ENCODE peak calls at places on chromosome 20, in ten cellular contexts. N is stimulated activated CD4-positive, alpha-beta T cell treated with anti-CD3 and anti-CD28 coated beads, Interleukin-4, amount 100 ng/mL, for 24 hours; S is endothelial cell of umbilical vein; P is IMR-90; Y is GM19239; M is kidney tubule cell; G is stomach; D is putamen; E is coronary artery; F is MG63. W is an unnamed sample.

GRCh38 chr20:49657118-49657901 is 56.4 kb downstream of the B4GALT5 start:
- DNase-seq in N (no peak), S (no peak), P (peak; percentile 84), Y (no peak), M (peak; percentile 31), G (no peak), D (no peak), E (no peak), F (no peak), W (no peak)

GRCh38 chr20:62557425-62557824 is 81.6 kb upstream of the GATA5 start:
- DNase-seq in N (no peak), S (no peak), P (no peak), Y (no peak), M (peak; percentile 48), G (no peak), D (no peak), E (no peak), F (peak; percentile 34), W (no peak)

GRCh38 chr20:62022575-62023139 is 43.0 kb downstream of the TAF4 start:
- DNase-seq in N (no peak), S (no peak), P (no peak), Y (no peak), M (no peak), G (no peak), D (no peak), E (no peak), F (no peak), W (no peak)

GRCh38 chr20:34771680-34772081 is 53.8 kb downstream of the NCOA6 start:
- DNase-seq in N (no peak), S (no peak), P (no peak), Y (no peak), M (no peak), G (no peak), D (no peak), E (no peak), F (no peak), W (no peak)

GRCh38 chr20:1001116-1001515 is 995 bp downstream of the RSPO4 start:
- DNase-seq in N (no peak), S (no peak), P (no peak), Y (no peak), M (no peak), G (no peak), D (no peak), E (no peak), F (no peak), W (no peak)

GRCh38 chr20:20373046-20373706 is 5.3 kb downstream of the INSM1 start:
- DNase-seq in N (no peak), S (no peak), P (peak; percentile 26), Y (no peak), M (no peak), G (no peak), D (peak; percentile 52), E (no peak), F (peak; percentile 41), W (no peak)

GRCh38 chr20:43746344-43747137 is 19.7 kb upstream of the GTSF1L start:
- DNase-seq in N (no peak), S (no peak), P (no peak), Y (no peak), M (no peak), G (no peak), D (no peak), E (no peak), F (no peak), W (no peak)

GRCh38 chr20:51315390-51315789 is 227.1 kb downstream of the NFATC2 start:
- DNase-seq in N (no peak), S (no peak), P (no peak), Y (no peak), M (no peak), G (no peak), D (no peak), E (no peak), F (peak; percentile 22), W (no peak)

GRCh38 chr20:5090191-5090590 is 29.6 kb downstream of the PCNA start:
- DNase-seq in N (no peak), S (peak; percentile 44), P (no peak), Y (no peak), M (no peak), G (no peak), D (peak; percentile 29), E (no peak), F (no peak), W (no peak)

GRCh38 chr20:48649868-48650267 is 177.9 kb downstream of the PREX1 start:
- DNase-seq in N (no peak), S (no peak), P (no peak), Y (no peak), M (no peak), G (no peak), D (no peak), E (no peak), F (no peak), W (no peak)

GRCh38 chr20:25058051-25058796 is at the start of gene ACSS1:
- DNase-seq in N (peak; percentile 68), S (peak; percentile 31), P (peak; percentile 31), Y (peak; percentile 85), M (peak; percentile 40), G (peak; percentile 70), D (no peak), E (peak; percentile 84), F (no peak), W (peak; percentile 61)

GRCh38 chr20:7579888-7580287 is 360.4 kb downstream of the HAO1 start:
- DNase-seq in N (no peak), S (no peak), P (no peak), Y (no peak), M (peak; percentile 55), G (no peak), D (no peak), E (no peak), F (no peak), W (no peak)

GRCh38 chr20:36467076-36467999 is 74.0 kb upstream of the MYL9 start:
- DNase-seq in N (peak; percentile 42), S (peak; percentile 64), P (no peak), Y (no peak), M (peak; percentile 45), G (peak; percentile 63), D (no peak), E (no peak), F (peak; percentile 95), W (no peak)

GRCh38 chr20:21693322-21693721 is 12.1 kb upstream of the PAX1 start:
- DNase-seq in N (no peak), S (no peak), P (no peak), Y (no peak), M (peak; percentile 19), G (no peak), D (no peak), E (no peak), F (no peak), W (no peak)

GRCh38 chr20:32019156-32019510 is 8.9 kb downstream of the CCM2L start:
- DNase-seq in N (no peak), S (no peak), P (no peak), Y (no peak), M (no peak), G (no peak), D (no peak), E (no peak), F (peak; percentile 17), W (no peak)

GRCh38 chr20:63974402-63975200 is 4.8 kb downstream of the SAMD10 start:
- DNase-seq in N (no peak), S (no peak), P (peak; percentile 74), Y (no peak), M (no peak), G (peak; percentile 64), D (no peak), E (no peak), F (peak; percentile 66), W (no peak)

GRCh38 chr20:36112112-36112511 is 42.4 kb upstream of the EPB41L1 start:
- DNase-seq in N (no peak), S (no peak), P (no peak), Y (no peak), M (no peak), G (peak; percentile 64), D (no peak), E (no peak), F (no peak), W (no peak)

GRCh38 chr20:62020935-62021701 is 44.6 kb downstream of the TAF4 start:
- DNase-seq in N (no peak), S (no peak), P (peak; percentile 54), Y (no peak), M (no peak), G (no peak), D (peak; percentile 10), E (no peak), F (no peak), W (no peak)

GRCh38 chr20:2691663-2692035 is 931 bp upstream of the EBF4 start:
- DNase-seq in N (no peak), S (no peak), P (no peak), Y (no peak), M (no peak), G (no peak), D (no peak), E (no peak), F (no peak), W (no peak)

GRCh38 chr20:49515588-49515987 is 33.1 kb upstream of the KCNB1 start:
- DNase-seq in N (no peak), S (no peak), P (no peak), Y (no peak), M (no peak), G (peak; percentile 56), D (no peak), E (no peak), F (no peak), W (no peak)

GRCh38 chr20:52425253-52425652 is 233.7 kb upstream of the ZFP64 start:
- DNase-seq in N (no peak), S (no peak), P (peak; percentile 6), Y (no peak), M (peak; percentile 10), G (no peak), D (no peak), E (no peak), F (no peak), W (no peak)

GRCh38 chr20:57612916-57613315 is 7.3 kb downstream of the ZBP1 start:
- DNase-seq in N (no peak), S (no peak), P (no peak), Y (no peak), M (no peak), G (no peak), D (no peak), E (peak; percentile 36), F (no peak), W (no peak)

GRCh38 chr20:5215592-5216304 is 88.9 kb downstream of the CDS2 start:
- DNase-seq in N (no peak), S (peak; percentile 84), P (peak; percentile 33), Y (no peak), M (no peak), G (no peak), D (peak; percentile 66), E (no peak), F (no peak), W (no peak)

GRCh38 chr20:64037498-64038213 is 1.7 kb downstream of the C20orf204 start:
- DNase-seq in N (no peak), S (no peak), P (no peak), Y (no peak), M (no peak), G (no peak), D (no peak), E (no peak), F (no peak), W (no peak)

GRCh38 chr20:38187512-38187911 is 22.4 kb upstream of the TGM2 start:
- DNase-seq in N (no peak), S (no peak), P (peak; percentile 43), Y (no peak), M (no peak), G (no peak), D (no peak), E (peak; percentile 77), F (peak; percentile 36), W (no peak)

GRCh38 chr20:13638162-13638495 is 603 bp downstream of the TASP1 start:
- DNase-seq in N (no peak), S (no peak), P (peak; percentile 16), Y (no peak), M (peak; percentile 37), G (no peak), D (no peak), E (no peak), F (no peak), W (no peak)

GRCh38 chr20:137668-138131 is 4.7 kb upstream of the DEFB126 start:
- DNase-seq in N (no peak), S (no peak), P (no peak), Y (no peak), M (no peak), G (no peak), D (no peak), E (no peak), F (no peak), W (no peak)

GRCh38 chr20:58800134-58800650 is 50.5 kb downstream of the GNAS-AS1 start:
- DNase-seq in N (no peak), S (no peak), P (no peak), Y (no peak), M (no peak), G (no peak), D (no peak), E (no peak), F (no peak), W (no peak)

W was measured in hippocampal formation.